ENCODE peak calls at places on chromosomes 2 and 18, in ten cellular contexts. One of them, this sample, is unnamed.
A peak's percentile ranks its signal among the peaks of the same experiment; 100 is the strongest.

GRCh38 chr2:240795468-240795867 is 24.6 kb downstream of the KIF1A start:
- DNase-seq in GM12864: no peak
- DNase-seq in ovary: peak; percentile 23
- DNase-seq in fibroblast of lung: no peak
- DNase-seq in fibroblast of villous mesenchyme: no peak
- DNase-seq in fibroblast of mammary gland: no peak
- DNase-seq in astrocyte of the cerebellum: no peak
- DNase-seq in GM23338: no peak
- DNase-seq in fibroblast of pulmonary artery: no peak
- DNase-seq in BJ: no peak
- DNase-seq in this sample: no peak

GRCh38 chr18:63848159-63848558 is 39.3 kb upstream of the SERPINB2 start:
- DNase-seq in BJ: no peak
- DNase-seq in fibroblast of mammary gland: peak; percentile 77
- DNase-seq in fibroblast of pulmonary artery: peak; percentile 73
- DNase-seq in fibroblast of lung: peak; percentile 58
- DNase-seq in GM23338: peak; percentile 77
- DNase-seq in fibroblast of villous mesenchyme: peak; percentile 65
- DNase-seq in GM12864: no peak
- DNase-seq in ovary: no peak
- DNase-seq in astrocyte of the cerebellum: peak; percentile 45
- DNase-seq in this sample: peak; percentile 21

GRCh38 chr2:113232123-113232522 is 46.6 kb downstream of the PAX8 start:
- DNase-seq in ovary: no peak
- DNase-seq in fibroblast of lung: no peak
- DNase-seq in BJ: no peak
- DNase-seq in GM12864: no peak
- DNase-seq in fibroblast of mammary gland: no peak
- DNase-seq in fibroblast of pulmonary artery: no peak
- DNase-seq in GM23338: no peak
- DNase-seq in fibroblast of villous mesenchyme: no peak
- DNase-seq in astrocyte of the cerebellum: no peak
- DNase-seq in this sample: no peak

GRCh38 chr2:43131051-43131889 is 95.1 kb downstream of the ZFP36L2 start:
- DNase-seq in astrocyte of the cerebellum: peak; percentile 45
- DNase-seq in fibroblast of lung: peak; percentile 95
- DNase-seq in fibroblast of pulmonary artery: peak; percentile 87
- DNase-seq in fibroblast of mammary gland: peak; percentile 88
- DNase-seq in BJ: peak; percentile 47
- DNase-seq in fibroblast of villous mesenchyme: peak; percentile 94
- DNase-seq in GM12864: peak; percentile 49
- DNase-seq in GM23338: peak; percentile 70
- DNase-seq in ovary: peak; percentile 38
- DNase-seq in this sample: peak; percentile 75

GRCh38 chr2:173048901-173049661 is 26.6 kb upstream of the MAP3K20 start:
- DNase-seq in GM23338: no peak
- DNase-seq in fibroblast of villous mesenchyme: peak; percentile 98
- DNase-seq in BJ: peak; percentile 95
- DNase-seq in fibroblast of pulmonary artery: peak; percentile 98
- DNase-seq in astrocyte of the cerebellum: peak; percentile 95
- DNase-seq in fibroblast of lung: peak; percentile 98
- DNase-seq in fibroblast of mammary gland: peak; percentile 100
- DNase-seq in ovary: peak; percentile 68
- DNase-seq in GM12864: no peak
- DNase-seq in this sample: peak; percentile 86

GRCh38 chr2:16718551-16719404 is 53.1 kb upstream of the CYRIA start:
- DNase-seq in fibroblast of pulmonary artery: no peak
- DNase-seq in GM12864: no peak
- DNase-seq in ovary: no peak
- DNase-seq in GM23338: no peak
- DNase-seq in astrocyte of the cerebellum: no peak
- DNase-seq in fibroblast of lung: no peak
- DNase-seq in BJ: no peak
- DNase-seq in fibroblast of mammary gland: no peak
- DNase-seq in fibroblast of villous mesenchyme: no peak
- DNase-seq in this sample: no peak

GRCh38 chr2:8657423-8658062 is 24.3 kb upstream of the ID2 start:
- DNase-seq in GM23338: no peak
- DNase-seq in fibroblast of lung: peak; percentile 40
- DNase-seq in fibroblast of villous mesenchyme: no peak
- DNase-seq in astrocyte of the cerebellum: no peak
- DNase-seq in fibroblast of pulmonary artery: no peak
- DNase-seq in ovary: no peak
- DNase-seq in fibroblast of mammary gland: no peak
- DNase-seq in GM12864: no peak
- DNase-seq in BJ: no peak
- DNase-seq in this sample: no peak

GRCh38 chr2:667332-668000 is 9.7 kb downstream of the TMEM18 start:
- DNase-seq in GM12864: no peak
- DNase-seq in BJ: no peak
- DNase-seq in fibroblast of lung: peak; percentile 76
- DNase-seq in ovary: no peak
- DNase-seq in fibroblast of mammary gland: peak; percentile 83
- DNase-seq in astrocyte of the cerebellum: peak; percentile 55
- DNase-seq in fibroblast of villous mesenchyme: peak; percentile 77
- DNase-seq in fibroblast of pulmonary artery: peak; percentile 78
- DNase-seq in GM23338: peak; percentile 57
- DNase-seq in this sample: peak; percentile 37

GRCh38 chr18:22106536-22107292 is 62.7 kb upstream of the GATA6 start:
- DNase-seq in ovary: no peak
- DNase-seq in astrocyte of the cerebellum: no peak
- DNase-seq in GM12864: no peak
- DNase-seq in fibroblast of lung: peak; percentile 65
- DNase-seq in BJ: no peak
- DNase-seq in fibroblast of villous mesenchyme: no peak
- DNase-seq in fibroblast of pulmonary artery: no peak
- DNase-seq in GM23338: no peak
- DNase-seq in fibroblast of mammary gland: peak; percentile 2
- DNase-seq in this sample: peak; percentile 16

GRCh38 chr2:108974674-108975073 is 14.3 kb downstream of the EDAR start:
- DNase-seq in GM12864: no peak
- DNase-seq in fibroblast of lung: no peak
- DNase-seq in astrocyte of the cerebellum: no peak
- DNase-seq in ovary: no peak
- DNase-seq in BJ: no peak
- DNase-seq in fibroblast of mammary gland: no peak
- DNase-seq in GM23338: no peak
- DNase-seq in fibroblast of villous mesenchyme: no peak
- DNase-seq in fibroblast of pulmonary artery: no peak
- DNase-seq in this sample: no peak

GRCh38 chr2:108975613-108976435 is 13.2 kb downstream of the EDAR start:
- DNase-seq in GM12864: no peak
- DNase-seq in fibroblast of pulmonary artery: no peak
- DNase-seq in fibroblast of villous mesenchyme: no peak
- DNase-seq in GM23338: no peak
- DNase-seq in BJ: no peak
- DNase-seq in fibroblast of mammary gland: no peak
- DNase-seq in fibroblast of lung: no peak
- DNase-seq in ovary: no peak
- DNase-seq in astrocyte of the cerebellum: no peak
- DNase-seq in this sample: no peak

GRCh38 chr2:108971661-108972566 is 17.1 kb downstream of the EDAR start:
- DNase-seq in fibroblast of lung: peak; percentile 62
- DNase-seq in fibroblast of pulmonary artery: no peak
- DNase-seq in BJ: peak; percentile 54
- DNase-seq in astrocyte of the cerebellum: no peak
- DNase-seq in GM23338: no peak
- DNase-seq in fibroblast of villous mesenchyme: no peak
- DNase-seq in GM12864: no peak
- DNase-seq in fibroblast of mammary gland: peak; percentile 65
- DNase-seq in ovary: no peak
- DNase-seq in this sample: no peak

GRCh38 chr2:108970369-108970768 is 18.7 kb downstream of the EDAR start:
- DNase-seq in fibroblast of mammary gland: no peak
- DNase-seq in BJ: no peak
- DNase-seq in fibroblast of villous mesenchyme: no peak
- DNase-seq in ovary: no peak
- DNase-seq in GM12864: no peak
- DNase-seq in fibroblast of pulmonary artery: no peak
- DNase-seq in GM23338: no peak
- DNase-seq in astrocyte of the cerebellum: no peak
- DNase-seq in fibroblast of lung: no peak
- DNase-seq in this sample: no peak

DNA sequence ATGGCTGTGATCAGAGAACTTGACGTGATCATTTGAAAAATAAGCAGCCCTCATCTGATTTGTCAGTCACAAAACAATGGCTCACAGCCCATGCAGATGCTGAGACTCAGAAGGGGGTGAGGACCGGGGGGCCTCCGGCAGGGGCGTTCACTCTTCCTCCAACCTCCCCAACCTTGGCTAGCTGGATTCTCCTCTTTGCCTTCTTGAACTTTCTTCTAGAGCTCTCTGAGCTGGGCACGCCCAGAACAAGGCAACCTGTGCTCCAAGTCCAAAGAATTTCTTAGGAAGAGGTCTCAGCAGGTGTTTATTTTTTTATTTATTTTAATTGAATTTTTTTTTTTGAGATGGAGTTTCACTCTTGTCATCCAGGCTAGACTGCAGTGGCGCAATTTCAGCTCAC is 16.4 kb downstream of the EDAR start:
- DNase-seq in fibroblast of pulmonary artery: no peak
- DNase-seq in fibroblast of lung: no peak
- DNase-seq in astrocyte of the cerebellum: no peak
- DNase-seq in ovary: no peak
- DNase-seq in GM12864: no peak
- DNase-seq in GM23338: no peak
- DNase-seq in fibroblast of villous mesenchyme: no peak
- DNase-seq in BJ: no peak
- DNase-seq in fibroblast of mammary gland: no peak
- DNase-seq in this sample: no peak
- H3K4me3 ChIP-seq in fibroblast of pulmonary artery: no peak overlapping the region
- H3K4me3 ChIP-seq in fibroblast of lung: no peak overlapping the region
- H3K4me3 ChIP-seq in astrocyte of the cerebellum: no peak overlapping the region
- H3K4me3 ChIP-seq in ovary: no peak overlapping the region
- H3K4me3 ChIP-seq in GM12864: no peak overlapping the region
- H3K4me3 ChIP-seq in GM23338: no peak overlapping the region
- H3K4me3 ChIP-seq in fibroblast of villous mesenchyme: no peak overlapping the region
- H3K4me3 ChIP-seq in BJ: no peak overlapping the region
- H3K4me3 ChIP-seq in fibroblast of mammary gland: no peak overlapping the region
- H3K4me3 ChIP-seq in this sample: no peak overlapping the region

GRCh38 chr2:12714391-12715221 is 2.1 kb upstream of the TRIB2 start:
- DNase-seq in ovary: no peak
- DNase-seq in fibroblast of villous mesenchyme: peak; percentile 23
- DNase-seq in GM12864: no peak
- DNase-seq in fibroblast of lung: peak; percentile 75
- DNase-seq in astrocyte of the cerebellum: no peak
- DNase-seq in fibroblast of pulmonary artery: peak; percentile 76
- DNase-seq in BJ: no peak
- DNase-seq in GM23338: peak; percentile 29
- DNase-seq in fibroblast of mammary gland: peak; percentile 56
- DNase-seq in this sample: peak; percentile 59
- H3K4me3 ChIP-seq in ovary: no peak overlapping the region
- H3K4me3 ChIP-seq in fibroblast of villous mesenchyme: no peak overlapping the region
- H3K4me3 ChIP-seq in GM12864: no peak overlapping the region
- H3K4me3 ChIP-seq in fibroblast of lung: no peak overlapping the region
- H3K4me3 ChIP-seq in astrocyte of the cerebellum: no peak overlapping the region
- H3K4me3 ChIP-seq in fibroblast of pulmonary artery: no peak overlapping the region
- H3K4me3 ChIP-seq in BJ: no peak overlapping the region
- H3K4me3 ChIP-seq in GM23338: no peak overlapping the region
- H3K4me3 ChIP-seq in fibroblast of mammary gland: no peak overlapping the region
- H3K4me3 ChIP-seq in this sample: no peak overlapping the region

GRCh38 chr2:205705511-205706397 is 23.5 kb downstream of the NRP2 start:
- DNase-seq in fibroblast of lung: no peak
- DNase-seq in fibroblast of villous mesenchyme: no peak
- DNase-seq in GM12864: no peak
- DNase-seq in fibroblast of mammary gland: no peak
- DNase-seq in BJ: no peak
- DNase-seq in fibroblast of pulmonary artery: no peak
- DNase-seq in GM23338: no peak
- DNase-seq in ovary: no peak
- DNase-seq in astrocyte of the cerebellum: no peak
- DNase-seq in this sample: no peak

GRCh38 chr2:205706769-205707375 is 24.6 kb downstream of the NRP2 start:
- DNase-seq in BJ: peak; percentile 41
- DNase-seq in astrocyte of the cerebellum: peak; percentile 75
- DNase-seq in GM12864: peak; percentile 81
- DNase-seq in fibroblast of villous mesenchyme: peak; percentile 85
- DNase-seq in ovary: peak; percentile 79
- DNase-seq in fibroblast of pulmonary artery: peak; percentile 90
- DNase-seq in GM23338: no peak
- DNase-seq in fibroblast of mammary gland: peak; percentile 87
- DNase-seq in fibroblast of lung: peak; percentile 98
- DNase-seq in this sample: peak; percentile 63

GRCh38 chr2:205702576-205702975 is 20.3 kb downstream of the NRP2 start:
- DNase-seq in astrocyte of the cerebellum: no peak
- DNase-seq in fibroblast of mammary gland: no peak
- DNase-seq in fibroblast of lung: no peak
- DNase-seq in fibroblast of villous mesenchyme: no peak
- DNase-seq in ovary: no peak
- DNase-seq in GM12864: no peak
- DNase-seq in GM23338: no peak
- DNase-seq in fibroblast of pulmonary artery: no peak
- DNase-seq in BJ: no peak
- DNase-seq in this sample: no peak

GRCh38 chr2:205703471-205703870 is 21.2 kb downstream of the NRP2 start:
- DNase-seq in astrocyte of the cerebellum: no peak
- DNase-seq in fibroblast of villous mesenchyme: no peak
- DNase-seq in fibroblast of pulmonary artery: no peak
- DNase-seq in GM23338: no peak
- DNase-seq in fibroblast of lung: no peak
- DNase-seq in BJ: no peak
- DNase-seq in GM12864: no peak
- DNase-seq in ovary: no peak
- DNase-seq in fibroblast of mammary gland: no peak
- DNase-seq in this sample: no peak

GRCh38 chr2:205704101-205704741 is 21.9 kb downstream of the NRP2 start:
- DNase-seq in fibroblast of lung: peak; percentile 87
- DNase-seq in fibroblast of mammary gland: peak; percentile 42
- DNase-seq in fibroblast of pulmonary artery: peak; percentile 23
- DNase-seq in GM23338: no peak
- DNase-seq in astrocyte of the cerebellum: no peak
- DNase-seq in GM12864: no peak
- DNase-seq in BJ: no peak
- DNase-seq in ovary: peak; percentile 70
- DNase-seq in fibroblast of villous mesenchyme: no peak
- DNase-seq in this sample: no peak
- H3K4me3 ChIP-seq in fibroblast of lung: no peak overlapping the region
- H3K4me3 ChIP-seq in fibroblast of mammary gland: no peak overlapping the region
- H3K4me3 ChIP-seq in fibroblast of pulmonary artery: no peak overlapping the region
- H3K4me3 ChIP-seq in GM23338: no peak overlapping the region
- H3K4me3 ChIP-seq in astrocyte of the cerebellum: no peak overlapping the region
- H3K4me3 ChIP-seq in GM12864: no peak overlapping the region
- H3K4me3 ChIP-seq in BJ: no peak overlapping the region
- H3K4me3 ChIP-seq in ovary: no peak overlapping the region
- H3K4me3 ChIP-seq in fibroblast of villous mesenchyme: no peak overlapping the region
- H3K4me3 ChIP-seq in this sample: no peak overlapping the region

DNA sequence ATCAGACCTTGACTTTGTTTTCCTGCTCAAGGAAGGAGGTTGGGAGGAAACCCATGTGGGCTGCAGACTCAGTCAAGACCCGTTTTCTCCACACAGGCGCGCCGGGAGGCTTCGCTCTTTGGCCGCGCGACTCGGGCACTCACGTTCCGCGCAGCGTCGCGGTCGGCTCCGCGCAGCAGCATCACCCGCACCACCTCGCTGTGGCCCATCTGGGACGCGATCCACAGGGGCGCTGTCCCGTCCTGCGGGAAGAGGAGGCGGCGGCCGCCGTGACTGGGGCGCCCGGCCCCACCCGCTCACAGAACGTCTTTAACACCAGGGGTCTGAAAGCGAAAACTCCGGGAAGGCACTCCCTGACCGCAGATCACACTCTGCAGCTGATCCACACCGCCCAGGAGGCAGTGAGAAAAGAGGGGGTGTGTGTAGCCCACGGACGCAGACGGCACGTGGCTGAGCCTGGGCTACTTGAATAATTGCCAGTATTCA is 33.1 kb upstream of the NPC1 start:
- DNase-seq in fibroblast of lung: peak; percentile 32
- DNase-seq in fibroblast of mammary gland: peak; percentile 55
- DNase-seq in BJ: no peak
- DNase-seq in GM23338: peak; percentile 70
- DNase-seq in ovary: no peak
- DNase-seq in fibroblast of pulmonary artery: no peak
- DNase-seq in GM12864: no peak
- DNase-seq in astrocyte of the cerebellum: no peak
- DNase-seq in fibroblast of villous mesenchyme: peak; percentile 29
- DNase-seq in this sample: no peak
- H3K4me3 ChIP-seq in fibroblast of lung: peak overlapping the region; percentile 33
- H3K4me3 ChIP-seq in fibroblast of mammary gland: peak overlapping the region; percentile 44
- H3K4me3 ChIP-seq in BJ: peak overlapping the region; percentile 40
- H3K4me3 ChIP-seq in GM23338: peak overlapping the region; percentile 70
- H3K4me3 ChIP-seq in ovary: peak overlapping the region; percentile 48
- H3K4me3 ChIP-seq in fibroblast of pulmonary artery: peak overlapping the region; percentile 51
- H3K4me3 ChIP-seq in GM12864: peak overlapping the region; percentile 24
- H3K4me3 ChIP-seq in astrocyte of the cerebellum: peak overlapping the region; percentile 41
- H3K4me3 ChIP-seq in fibroblast of villous mesenchyme: peak overlapping the region; percentile 55
- H3K4me3 ChIP-seq in this sample: peak overlapping the region; percentile 47